ENCODE peak calls at places on chromosomes 4 and X, in eight cellular contexts. D, E, G, F, B, Q, J and V are unnamed samples.

GRCh38 chr4:55758570-55758969 is 61.0 kb upstream of the EXOC1L start:
- ATAC-seq in E (no peak), J (no peak), Q (no peak), B (peak), D (no peak), F (peak), G (no peak), V (peak)

GRCh38 chr4:99574530-99575314 is at the start of gene MTTP:
- ATAC-seq in B (no peak), G (no peak), J (no peak), D (no peak), F (no peak), E (no peak), Q (no peak), V (no peak)

GRCh38 chrX:71537743-71538142 is 4.8 kb downstream of the OGT start:
- ATAC-seq in B (no peak), G (no peak), E (no peak), J (no peak), Q (no peak), D (no peak), F (no peak), V (no peak)

GRCh38 chrX:153878285-153878779 is 7.6 kb downstream of the L1CAM start:
- ATAC-seq in G (no peak), B (no peak), E (no peak), J (no peak), Q (no peak), F (no peak), D (no peak), V (no peak)

GRCh38 chr4:10816571-10816970 is 132.0 kb upstream of the CLNK start:
- ATAC-seq in E (no peak), D (no peak), G (no peak), J (no peak), B (no peak), F (no peak), Q (no peak), V (no peak)

GRCh38 chrX:53930513-53931380 is 113.5 kb downstream of the PHF8 start:
- ATAC-seq in J (peak), F (no peak), B (no peak), Q (no peak), E (peak), G (no peak), D (no peak), V (peak)

GRCh38 chr4:18106620-18107019 is 85.1 kb upstream of the LCORL start:
- ATAC-seq in E (no peak), B (no peak), D (no peak), J (no peak), F (peak), Q (no peak), G (no peak), V (no peak)

GRCh38 chrX:139121616-139122286 is 408.8 kb upstream of the F9 start:
- ATAC-seq in D (no peak), J (no peak), F (no peak), E (no peak), G (no peak), B (no peak), Q (no peak), V (no peak)

GRCh38 chr4:148454835-148455234 is 12.6 kb upstream of the NR3C2 start:
- ATAC-seq in J (no peak), D (no peak), Q (no peak), E (no peak), F (no peak), G (no peak), B (no peak), V (no peak)

GRCh38 chr4:36224969-36225903 is 19.1 kb downstream of the ARAP2 start:
- ATAC-seq in J (no peak), Q (peak), D (no peak), F (peak), E (no peak), G (no peak), B (no peak), V (no peak)

GRCh38 chr4:48669086-48669485 is 111.0 kb downstream of the FRYL start:
- ATAC-seq in J (no peak), F (peak), Q (no peak), D (no peak), E (no peak), B (no peak), G (no peak), V (no peak)

GRCh38 chr4:75698162-75698962 is 25.2 kb upstream of the G3BP2 start:
- ATAC-seq in E (peak), D (peak), J (peak), Q (no peak), B (peak), F (peak), G (peak), V (peak)

GRCh38 chrX:2697306-2697705 is 6.2 kb downstream of the CD99 start:
- ATAC-seq in D (peak), G (peak), F (no peak), B (no peak), Q (no peak), E (no peak), J (peak), V (peak)

GRCh38 chr4:154585369-154586018 is 5.0 kb downstream of the FGA start:
- ATAC-seq in J (no peak), B (no peak), D (no peak), E (no peak), Q (no peak), F (no peak), G (no peak), V (no peak)

GRCh38 chr4:1794809-1795303 is 1.8 kb downstream of the FGFR3 start:
- ATAC-seq in G (peak), B (no peak), J (peak), E (peak), F (peak), Q (peak), D (no peak), V (no peak)